ENCODE peak calls at places on chromosomes 12 and 14, in six cellular contexts. One of them, this sample, is unnamed.

GRCh38 chr14:99067141-99067920 is 204.7 kb downstream of the BCL11B start:
- DNase-seq in activated T-cell treated with anti-CD3 and anti-CD28 coated beads for 1 hour: no peak
- DNase-seq in NCI-H1417: no peak
- DNase-seq in endothelial cell: no peak
- DNase-seq in WTC11: no peak
- DNase-seq in sciatic nerve: no peak
- DNase-seq in this sample: no peak

GRCh38 chr14:74302160-74302628 is 540 bp downstream of the ABCD4 start:
- DNase-seq in activated T-cell treated with anti-CD3 and anti-CD28 coated beads for 1 hour: no peak
- DNase-seq in NCI-H1417: peak
- DNase-seq in endothelial cell: no peak
- DNase-seq in WTC11: no peak
- DNase-seq in sciatic nerve: no peak
- DNase-seq in this sample: peak

GRCh38 chr12:121062391-121063045 is 23.5 kb upstream of the OASL start:
- DNase-seq in activated T-cell treated with anti-CD3 and anti-CD28 coated beads for 1 hour: no peak
- DNase-seq in NCI-H1417: no peak
- DNase-seq in endothelial cell: no peak
- DNase-seq in WTC11: no peak
- DNase-seq in sciatic nerve: no peak
- DNase-seq in this sample: no peak

GRCh38 chr14:20768593-20768892 is 339 bp downstream of the EDDM3B start:
- DNase-seq in activated T-cell treated with anti-CD3 and anti-CD28 coated beads for 1 hour: no peak
- DNase-seq in NCI-H1417: no peak
- DNase-seq in endothelial cell: no peak
- DNase-seq in WTC11: no peak
- DNase-seq in sciatic nerve: no peak
- DNase-seq in this sample: no peak

GRCh38 chr12:27331299-27331926 is 1.2 kb upstream of the BMAL2 start:
- DNase-seq in activated T-cell treated with anti-CD3 and anti-CD28 coated beads for 1 hour: no peak
- DNase-seq in NCI-H1417: no peak
- DNase-seq in endothelial cell: no peak
- DNase-seq in WTC11: no peak
- DNase-seq in sciatic nerve: no peak
- DNase-seq in this sample: peak

GRCh38 chr12:14258468-14258947 is 107.0 kb upstream of the ATF7IP start:
- DNase-seq in activated T-cell treated with anti-CD3 and anti-CD28 coated beads for 1 hour: no peak
- DNase-seq in NCI-H1417: peak
- DNase-seq in endothelial cell: peak
- DNase-seq in WTC11: no peak
- DNase-seq in sciatic nerve: no peak
- DNase-seq in this sample: no peak

GRCh38 chr12:89350661-89351488 is 1.4 kb downstream of the DUSP6 start:
- DNase-seq in activated T-cell treated with anti-CD3 and anti-CD28 coated beads for 1 hour: no peak
- DNase-seq in NCI-H1417: no peak
- DNase-seq in endothelial cell: no peak
- DNase-seq in WTC11: peak
- DNase-seq in sciatic nerve: no peak
- DNase-seq in this sample: peak

GRCh38 chr12:21906919-21907642 is 34.1 kb downstream of the ABCC9 start:
- DNase-seq in activated T-cell treated with anti-CD3 and anti-CD28 coated beads for 1 hour: no peak
- DNase-seq in NCI-H1417: no peak
- DNase-seq in endothelial cell: no peak
- DNase-seq in WTC11: no peak
- DNase-seq in sciatic nerve: no peak
- DNase-seq in this sample: peak

GRCh38 chr12:68591716-68592437 is 18.8 kb upstream of the RAP1B start:
- DNase-seq in activated T-cell treated with anti-CD3 and anti-CD28 coated beads for 1 hour: no peak
- DNase-seq in NCI-H1417: no peak
- DNase-seq in endothelial cell: no peak
- DNase-seq in WTC11: no peak
- DNase-seq in sciatic nerve: no peak
- DNase-seq in this sample: no peak

GRCh38 chr12:16881986-16882385 is 276.0 kb upstream of the LMO3 start:
- DNase-seq in activated T-cell treated with anti-CD3 and anti-CD28 coated beads for 1 hour: no peak
- DNase-seq in NCI-H1417: no peak
- DNase-seq in endothelial cell: no peak
- DNase-seq in WTC11: no peak
- DNase-seq in sciatic nerve: no peak
- DNase-seq in this sample: no peak

GRCh38 chr14:62722406-62722805 is 322.9 kb downstream of the KCNH5 start:
- DNase-seq in activated T-cell treated with anti-CD3 and anti-CD28 coated beads for 1 hour: no peak
- DNase-seq in NCI-H1417: no peak
- DNase-seq in endothelial cell: no peak
- DNase-seq in WTC11: no peak
- DNase-seq in sciatic nerve: no peak
- DNase-seq in this sample: no peak

GRCh38 chr12:79690606-79691298 is at the start of gene PAWR:
- DNase-seq in activated T-cell treated with anti-CD3 and anti-CD28 coated beads for 1 hour: no peak
- DNase-seq in NCI-H1417: peak
- DNase-seq in endothelial cell: peak
- DNase-seq in WTC11: peak
- DNase-seq in sciatic nerve: peak
- DNase-seq in this sample: peak

GRCh38 chr14:91004987-91005386 is 55.5 kb downstream of the RPS6KA5 start:
- DNase-seq in activated T-cell treated with anti-CD3 and anti-CD28 coated beads for 1 hour: no peak
- DNase-seq in NCI-H1417: no peak
- DNase-seq in endothelial cell: no peak
- DNase-seq in WTC11: no peak
- DNase-seq in sciatic nerve: no peak
- DNase-seq in this sample: peak

GRCh38 chr12:110307372-110307771 is 26.3 kb downstream of the ATP2A2 start:
- DNase-seq in activated T-cell treated with anti-CD3 and anti-CD28 coated beads for 1 hour: no peak
- DNase-seq in NCI-H1417: no peak
- DNase-seq in endothelial cell: no peak
- DNase-seq in WTC11: no peak
- DNase-seq in sciatic nerve: no peak
- DNase-seq in this sample: no peak

GRCh38 chr12:117684471-117684870 is 284.3 kb downstream of the KSR2 start:
- DNase-seq in activated T-cell treated with anti-CD3 and anti-CD28 coated beads for 1 hour: no peak
- DNase-seq in NCI-H1417: no peak
- DNase-seq in endothelial cell: no peak
- DNase-seq in WTC11: no peak
- DNase-seq in sciatic nerve: no peak
- DNase-seq in this sample: no peak

GRCh38 chr14:73428354-73428824 is 30.0 kb downstream of the NUMB start:
- DNase-seq in activated T-cell treated with anti-CD3 and anti-CD28 coated beads for 1 hour: no peak
- DNase-seq in NCI-H1417: no peak
- DNase-seq in endothelial cell: no peak
- DNase-seq in WTC11: no peak
- DNase-seq in sciatic nerve: no peak
- DNase-seq in this sample: no peak

GRCh38 chr14:36553650-36554260 is 28.7 kb downstream of the NKX2-8 start:
- DNase-seq in activated T-cell treated with anti-CD3 and anti-CD28 coated beads for 1 hour: no peak
- DNase-seq in NCI-H1417: peak
- DNase-seq in endothelial cell: no peak
- DNase-seq in WTC11: no peak
- DNase-seq in sciatic nerve: no peak
- DNase-seq in this sample: peak

GRCh38 chr14:52283099-52283498 is 15.6 kb downstream of the PTGDR start:
- DNase-seq in activated T-cell treated with anti-CD3 and anti-CD28 coated beads for 1 hour: no peak
- DNase-seq in NCI-H1417: no peak
- DNase-seq in endothelial cell: no peak
- DNase-seq in WTC11: no peak
- DNase-seq in sciatic nerve: no peak
- DNase-seq in this sample: no peak

GRCh38 chr12:45050331-45050750 is 558 bp downstream of the DBX2 start:
- DNase-seq in activated T-cell treated with anti-CD3 and anti-CD28 coated beads for 1 hour: no peak
- DNase-seq in NCI-H1417: no peak
- DNase-seq in endothelial cell: peak
- DNase-seq in WTC11: peak
- DNase-seq in sciatic nerve: no peak
- DNase-seq in this sample: no peak

GRCh38 chr12:46977976-46978375 is 101.4 kb upstream of the PCED1B start:
- DNase-seq in activated T-cell treated with anti-CD3 and anti-CD28 coated beads for 1 hour: no peak
- DNase-seq in NCI-H1417: no peak
- DNase-seq in endothelial cell: no peak
- DNase-seq in WTC11: no peak
- DNase-seq in sciatic nerve: no peak
- DNase-seq in this sample: no peak

GRCh38 chr14:87450193-87450592 is 542.8 kb downstream of the GALC start:
- DNase-seq in activated T-cell treated with anti-CD3 and anti-CD28 coated beads for 1 hour: no peak
- DNase-seq in NCI-H1417: no peak
- DNase-seq in endothelial cell: no peak
- DNase-seq in WTC11: no peak
- DNase-seq in sciatic nerve: no peak
- DNase-seq in this sample: no peak

GRCh38 chr12:1517007-1517406 is 77.4 kb downstream of the FBXL14 start:
- DNase-seq in activated T-cell treated with anti-CD3 and anti-CD28 coated beads for 1 hour: no peak
- DNase-seq in NCI-H1417: no peak
- DNase-seq in endothelial cell: peak
- DNase-seq in WTC11: peak
- DNase-seq in sciatic nerve: no peak
- DNase-seq in this sample: peak